ENCODE peak calls at places on chromosomes 11 and 22, in six cellular contexts. One of them, this sample, is unnamed.
A peak's percentile ranks its signal among the peaks of the same experiment; 100 is the strongest.

GRCh38 chr11:10394229-10395100 is 60.6 kb upstream of the AMPD3 start:
- DNase-seq in endothelial cell of umbilical vein: no peak
- DNase-seq in lower lobe of right lung: no peak
- DNase-seq in colonic mucosa: no peak
- DNase-seq in AG09309: no peak
- DNase-seq in CD8-positive, alpha-beta memory T cell: no peak
- DNase-seq in this sample: no peak

GRCh38 chr11:133326332-133326731 is 206.0 kb downstream of the OPCML start:
- DNase-seq in CD8-positive, alpha-beta memory T cell: no peak
- DNase-seq in endothelial cell of umbilical vein: no peak
- DNase-seq in lower lobe of right lung: no peak
- DNase-seq in AG09309: no peak
- DNase-seq in colonic mucosa: no peak
- DNase-seq in this sample: no peak

GRCh38 chr22:17172172-17172833 is 13.2 kb upstream of the HDHD5 start:
- DNase-seq in colonic mucosa: no peak
- DNase-seq in AG09309: no peak
- DNase-seq in lower lobe of right lung: peak; percentile 48
- DNase-seq in CD8-positive, alpha-beta memory T cell: no peak
- DNase-seq in endothelial cell of umbilical vein: no peak
- DNase-seq in this sample: no peak

GRCh38 chr11:109527496-109527895 is 105.5 kb downstream of the C11orf87 start:
- DNase-seq in colonic mucosa: no peak
- DNase-seq in AG09309: peak; percentile 7
- DNase-seq in CD8-positive, alpha-beta memory T cell: no peak
- DNase-seq in lower lobe of right lung: no peak
- DNase-seq in endothelial cell of umbilical vein: no peak
- DNase-seq in this sample: no peak

GRCh38 chr11:121472310-121472709 is 19.5 kb upstream of the SORL1-AS1 start:
- DNase-seq in colonic mucosa: no peak
- DNase-seq in lower lobe of right lung: no peak
- DNase-seq in endothelial cell of umbilical vein: no peak
- DNase-seq in CD8-positive, alpha-beta memory T cell: no peak
- DNase-seq in AG09309: no peak
- DNase-seq in this sample: no peak

GRCh38 chr11:113385749-113386148 is 1.8 kb upstream of the ANKK1 start:
- DNase-seq in endothelial cell of umbilical vein: no peak
- DNase-seq in colonic mucosa: no peak
- DNase-seq in lower lobe of right lung: no peak
- DNase-seq in AG09309: no peak
- DNase-seq in CD8-positive, alpha-beta memory T cell: no peak
- DNase-seq in this sample: no peak

GRCh38 chr11:6413791-6414231 is 5.1 kb downstream of the APBB1 start:
- DNase-seq in colonic mucosa: no peak
- DNase-seq in AG09309: no peak
- DNase-seq in lower lobe of right lung: no peak
- DNase-seq in endothelial cell of umbilical vein: no peak
- DNase-seq in CD8-positive, alpha-beta memory T cell: no peak
- DNase-seq in this sample: no peak

GRCh38 chr11:24239016-24239720 is 257.7 kb upstream of the LUZP2 start:
- DNase-seq in colonic mucosa: no peak
- DNase-seq in CD8-positive, alpha-beta memory T cell: no peak
- DNase-seq in endothelial cell of umbilical vein: no peak
- DNase-seq in lower lobe of right lung: no peak
- DNase-seq in AG09309: no peak
- DNase-seq in this sample: no peak

GRCh38 chr22:49967333-49968241 is 7.0 kb downstream of the PIM3 start:
- DNase-seq in CD8-positive, alpha-beta memory T cell: no peak
- DNase-seq in endothelial cell of umbilical vein: no peak
- DNase-seq in colonic mucosa: peak; percentile 33
- DNase-seq in lower lobe of right lung: peak; percentile 77
- DNase-seq in AG09309: no peak
- DNase-seq in this sample: peak; percentile 81

GRCh38 chr11:103794262-103794661 is 242.2 kb upstream of the DDI1 start:
- DNase-seq in colonic mucosa: no peak
- DNase-seq in lower lobe of right lung: no peak
- DNase-seq in CD8-positive, alpha-beta memory T cell: no peak
- DNase-seq in AG09309: peak; percentile 44
- DNase-seq in endothelial cell of umbilical vein: no peak
- DNase-seq in this sample: no peak

GRCh38 chr11:78332174-78332866 is 85.3 kb downstream of the GAB2 start:
- DNase-seq in CD8-positive, alpha-beta memory T cell: no peak
- DNase-seq in endothelial cell of umbilical vein: no peak
- DNase-seq in lower lobe of right lung: no peak
- DNase-seq in AG09309: no peak
- DNase-seq in colonic mucosa: no peak
- DNase-seq in this sample: no peak

GRCh38 chr11:65078786-65079342 is 5.0 kb downstream of the CDCA5 start:
- DNase-seq in colonic mucosa: no peak
- DNase-seq in lower lobe of right lung: no peak
- DNase-seq in CD8-positive, alpha-beta memory T cell: no peak
- DNase-seq in endothelial cell of umbilical vein: no peak
- DNase-seq in AG09309: no peak
- DNase-seq in this sample: no peak

GRCh38 chr11:101363706-101364275 is 220.0 kb downstream of the TRPC6 start:
- DNase-seq in lower lobe of right lung: no peak
- DNase-seq in CD8-positive, alpha-beta memory T cell: no peak
- DNase-seq in AG09309: no peak
- DNase-seq in endothelial cell of umbilical vein: no peak
- DNase-seq in colonic mucosa: no peak
- DNase-seq in this sample: no peak

GRCh38 chr22:49995059-49995412 is 17.5 kb downstream of the IL17REL start:
- DNase-seq in colonic mucosa: no peak
- DNase-seq in CD8-positive, alpha-beta memory T cell: no peak
- DNase-seq in endothelial cell of umbilical vein: no peak
- DNase-seq in AG09309: no peak
- DNase-seq in lower lobe of right lung: no peak
- DNase-seq in this sample: peak; percentile 71

GRCh38 chr11:46977038-46977818 is 40.7 kb downstream of the CSTPP1 start:
- DNase-seq in colonic mucosa: no peak
- DNase-seq in AG09309: no peak
- DNase-seq in lower lobe of right lung: no peak
- DNase-seq in endothelial cell of umbilical vein: no peak
- DNase-seq in CD8-positive, alpha-beta memory T cell: no peak
- DNase-seq in this sample: no peak
- H3K4me3 ChIP-seq in colonic mucosa: no peak overlapping the region
- H3K4me3 ChIP-seq in AG09309: no peak overlapping the region
- H3K4me3 ChIP-seq in lower lobe of right lung: no peak overlapping the region
- H3K4me3 ChIP-seq in endothelial cell of umbilical vein: no peak overlapping the region
- H3K4me3 ChIP-seq in CD8-positive, alpha-beta memory T cell: no peak overlapping the region
- H3K4me3 ChIP-seq in this sample: no peak overlapping the region

GRCh38 chr11:35145249-35145648 is 6.3 kb downstream of the CD44 start:
- DNase-seq in endothelial cell of umbilical vein: no peak
- DNase-seq in colonic mucosa: no peak
- DNase-seq in AG09309: no peak
- DNase-seq in CD8-positive, alpha-beta memory T cell: peak; percentile 29
- DNase-seq in lower lobe of right lung: no peak
- DNase-seq in this sample: peak; percentile 54
- H3K4me3 ChIP-seq in endothelial cell of umbilical vein: no peak overlapping the region
- H3K4me3 ChIP-seq in colonic mucosa: no peak overlapping the region
- H3K4me3 ChIP-seq in AG09309: no peak overlapping the region
- H3K4me3 ChIP-seq in CD8-positive, alpha-beta memory T cell: peak overlapping the region; percentile 29
- H3K4me3 ChIP-seq in lower lobe of right lung: no peak overlapping the region
- H3K4me3 ChIP-seq in this sample: no peak overlapping the region

GRCh38 chr11:124875401-124875800 is 10.2 kb downstream of the ROBO3 start:
- DNase-seq in CD8-positive, alpha-beta memory T cell: no peak
- DNase-seq in AG09309: no peak
- DNase-seq in lower lobe of right lung: no peak
- DNase-seq in endothelial cell of umbilical vein: no peak
- DNase-seq in colonic mucosa: no peak
- DNase-seq in this sample: no peak
- H3K4me3 ChIP-seq in CD8-positive, alpha-beta memory T cell: no peak overlapping the region
- H3K4me3 ChIP-seq in AG09309: peak overlapping the region; percentile 56
- H3K4me3 ChIP-seq in lower lobe of right lung: peak overlapping the region; percentile 65
- H3K4me3 ChIP-seq in endothelial cell of umbilical vein: no peak overlapping the region
- H3K4me3 ChIP-seq in colonic mucosa: no peak overlapping the region
- H3K4me3 ChIP-seq in this sample: no peak overlapping the region

DNA sequence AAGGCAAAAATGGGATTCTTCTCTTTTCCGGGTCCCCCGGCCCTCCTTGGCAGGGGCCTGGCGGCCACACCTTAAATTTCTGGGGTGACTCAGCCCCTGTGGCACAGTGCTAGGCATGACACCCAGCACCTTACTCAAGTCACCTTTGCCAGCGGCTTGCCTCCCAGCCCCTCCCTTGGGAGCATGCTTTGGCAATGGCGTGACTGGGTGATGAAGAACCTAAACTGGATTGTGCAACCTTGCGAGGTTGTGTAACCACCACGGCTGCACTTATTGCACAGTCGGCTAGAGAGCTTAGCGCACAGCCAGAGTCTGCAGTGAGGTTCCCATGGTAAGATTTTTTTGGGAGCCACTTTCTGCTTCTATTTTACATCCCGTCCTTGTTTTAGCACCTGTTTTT is 16.1 kb upstream of the LDLRAD3 start:
- DNase-seq in AG09309: peak; percentile 28
- DNase-seq in colonic mucosa: peak; percentile 21
- DNase-seq in lower lobe of right lung: peak; percentile 84
- DNase-seq in CD8-positive, alpha-beta memory T cell: no peak
- DNase-seq in endothelial cell of umbilical vein: no peak
- DNase-seq in this sample: peak; percentile 78
- H3K4me3 ChIP-seq in AG09309: peak overlapping the region; percentile 9
- H3K4me3 ChIP-seq in colonic mucosa: no peak overlapping the region
- H3K4me3 ChIP-seq in lower lobe of right lung: no peak overlapping the region
- H3K4me3 ChIP-seq in CD8-positive, alpha-beta memory T cell: no peak overlapping the region
- H3K4me3 ChIP-seq in endothelial cell of umbilical vein: no peak overlapping the region
- H3K4me3 ChIP-seq in this sample: peak overlapping the region; percentile 30

DNA sequence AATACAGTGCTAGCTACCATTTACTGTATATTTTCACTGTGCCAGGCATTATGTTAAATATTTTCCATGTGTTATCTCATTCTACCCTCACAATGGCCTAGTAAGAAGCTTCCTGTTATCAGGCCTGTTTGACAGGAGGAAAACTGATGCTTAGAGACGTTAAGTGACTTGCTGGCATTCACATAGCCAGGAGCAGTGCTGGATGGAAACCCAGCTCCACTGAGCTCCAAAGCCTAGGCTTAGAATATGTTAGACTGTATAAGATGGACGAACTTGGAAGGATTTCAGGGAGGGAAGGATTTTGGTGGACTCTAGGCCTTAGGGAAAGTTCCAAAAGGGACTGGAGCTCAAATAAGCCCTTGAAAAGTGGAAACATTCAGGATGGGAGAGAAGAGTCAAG is 2.1 kb downstream of the CD44 start:
- DNase-seq in AG09309: no peak
- DNase-seq in CD8-positive, alpha-beta memory T cell: no peak
- DNase-seq in lower lobe of right lung: no peak
- DNase-seq in endothelial cell of umbilical vein: no peak
- DNase-seq in colonic mucosa: no peak
- DNase-seq in this sample: no peak
- H3K4me3 ChIP-seq in AG09309: peak overlapping the region; percentile 86
- H3K4me3 ChIP-seq in CD8-positive, alpha-beta memory T cell: peak overlapping the region; percentile 82
- H3K4me3 ChIP-seq in lower lobe of right lung: peak overlapping the region; percentile 82
- H3K4me3 ChIP-seq in endothelial cell of umbilical vein: peak overlapping the region; percentile 9
- H3K4me3 ChIP-seq in colonic mucosa: peak overlapping the region; percentile 87
- H3K4me3 ChIP-seq in this sample: peak overlapping the region; percentile 74

This sample was measured in aorta.